ENCODE peak calls at places on chromosome 19, in ten cellular contexts. J is GM23338, E is endodermal cell, A is astrocyte of the spinal cord, L is progenitor cell of endocrine pancreas, I is neural crest cell, G is HFF-Myc, V is type B pancreatic cell, T is foreskin fibroblast, S is fibroblast of mammary gland. Y is an unnamed sample.
A peak's percentile ranks its signal among the peaks of the same experiment; 100 is the strongest.

GRCh38 chr19:16527971-16528521 is 14.2 kb downstream of the CHERP start:
- DNase-seq in J (peak; percentile 53), E (peak; percentile 85), A (no peak), L (no peak), I (peak; percentile 16), G (no peak), V (no peak), T (peak; percentile 36), S (peak; percentile 32), Y (no peak)

GRCh38 chr19:34994643-34995471 is 5.3 kb upstream of the GRAMD1A start:
- DNase-seq in J (no peak), E (peak; percentile 32), A (no peak), L (no peak), I (no peak), G (no peak), V (no peak), T (no peak), S (no peak), Y (no peak)

GRCh38 chr19:4208385-4209094 is 20.8 kb upstream of the EBI3 start:
- DNase-seq in J (peak; percentile 78), E (peak; percentile 78), A (peak; percentile 27), L (no peak), I (no peak), G (no peak), V (no peak), T (peak; percentile 47), S (peak; percentile 37), Y (no peak)

GRCh38 chr19:55500368-55500952 is 12.2 kb downstream of the SSC5D start:
- DNase-seq in J (no peak), E (no peak), A (no peak), L (no peak), I (no peak), G (no peak), V (no peak), T (no peak), S (no peak), Y (no peak)

GRCh38 chr19:42286349-42287016 is 15.4 kb upstream of the PRR19 start:
- DNase-seq in J (no peak), E (peak; percentile 58), A (peak; percentile 48), L (no peak), I (no peak), G (no peak), V (no peak), T (peak; percentile 54), S (peak; percentile 49), Y (no peak)

GRCh38 chr19:11578342-11579142 is 1.1 kb upstream of the ACP5 start:
- DNase-seq in J (peak; percentile 67), E (peak; percentile 75), A (no peak), L (no peak), I (no peak), G (no peak), V (no peak), T (peak; percentile 53), S (no peak), Y (no peak)

GRCh38 chr19:4013886-4014540 is 6.5 kb downstream of the PIAS4 start:
- DNase-seq in J (no peak), E (no peak), A (no peak), L (no peak), I (no peak), G (no peak), V (no peak), T (no peak), S (no peak), Y (no peak)

GRCh38 chr19:3024509-3024869 is 4.6 kb downstream of the TLE2 start:
- DNase-seq in J (no peak), E (no peak), A (no peak), L (no peak), I (no peak), G (no peak), V (no peak), T (no peak), S (no peak), Y (no peak)

GRCh38 chr19:35296644-35297514 is 4.9 kb downstream of the MAG start:
- DNase-seq in J (no peak), E (no peak), A (no peak), L (no peak), I (no peak), G (no peak), V (no peak), T (no peak), S (no peak), Y (no peak)

GRCh38 chr19:7247160-7247559 is 47.1 kb downstream of the INSR start:
- DNase-seq in J (no peak), E (no peak), A (no peak), L (no peak), I (no peak), G (no peak), V (no peak), T (no peak), S (no peak), Y (no peak)

GRCh38 chr19:16297575-16298178 is 26.9 kb upstream of the KLF2 start:
- DNase-seq in J (no peak), E (no peak), A (no peak), L (no peak), I (no peak), G (no peak), V (no peak), T (no peak), S (no peak), Y (no peak)

GRCh38 chr19:2922987-2923386 is 21.8 kb downstream of the ZNF77 start:
- DNase-seq in J (peak; percentile 73), E (peak; percentile 54), A (no peak), L (no peak), I (no peak), G (no peak), V (no peak), T (peak; percentile 41), S (no peak), Y (no peak)

GRCh38 chr19:1855040-1855827 is 7.0 kb upstream of the REXO1 start:
- DNase-seq in J (peak; percentile 97), E (peak; percentile 99), A (peak; percentile 86), L (no peak), I (peak; percentile 58), G (peak; percentile 59), V (no peak), T (peak; percentile 97), S (peak; percentile 65), Y (no peak)

DNA sequence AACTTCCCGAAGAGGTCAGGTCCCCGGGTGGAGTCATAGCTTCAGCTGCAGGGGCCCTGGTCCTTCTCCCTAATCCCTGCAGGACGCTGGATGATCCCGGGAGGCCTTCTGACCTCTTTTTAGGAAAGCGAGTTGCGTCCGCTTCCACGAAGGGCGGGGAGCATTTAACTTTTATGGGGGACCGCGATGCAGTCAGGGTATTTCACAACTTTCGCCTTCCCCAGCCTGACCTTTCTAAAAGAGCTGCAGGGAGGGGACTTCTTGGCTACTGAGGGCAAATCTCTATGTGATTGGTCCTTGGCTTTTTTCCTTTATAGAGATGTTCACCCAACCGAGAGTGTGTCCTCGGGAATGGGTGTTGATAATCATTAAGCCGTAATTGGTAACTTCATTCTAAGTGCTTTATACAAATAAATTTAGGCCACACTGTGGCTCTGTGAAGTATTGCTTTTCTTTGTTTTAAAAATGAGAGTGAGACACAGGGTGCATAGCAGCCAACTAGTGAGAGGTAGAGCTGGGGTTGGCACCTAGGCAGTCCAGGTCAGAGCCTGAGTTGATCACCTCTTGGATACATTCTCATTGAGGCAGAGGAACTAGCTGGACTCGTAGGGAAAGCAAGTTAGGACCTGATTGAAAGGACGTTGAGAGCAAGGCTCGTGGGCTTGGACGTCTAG is 841 bp downstream of the ZNF230 start:
- DNase-seq in J (peak; percentile 33), E (peak; percentile 60), A (peak; percentile 4), L (no peak), I (no peak), G (no peak), V (no peak), T (peak; percentile 61), S (peak; percentile 14), Y (no peak)
- TF ChIP-seq CTCF in J (no peak), E (no peak), A (no peak), L (no peak), I (peak; percentile 26), G (no peak), V (peak; percentile 22), T (no peak), S (no peak), Y (no peak)

GRCh38 chr19:6023936-6024335 is 46.0 kb upstream of the RANBP3 start:
- DNase-seq in J (no peak), E (no peak), A (no peak), L (no peak), I (no peak), G (no peak), V (no peak), T (no peak), S (no peak), Y (no peak)
- TF ChIP-seq CTCF in J (no peak), E (no peak), A (no peak), L (no peak), I (no peak), G (no peak), V (no peak), T (no peak), S (no peak), Y (no peak)

DNA sequence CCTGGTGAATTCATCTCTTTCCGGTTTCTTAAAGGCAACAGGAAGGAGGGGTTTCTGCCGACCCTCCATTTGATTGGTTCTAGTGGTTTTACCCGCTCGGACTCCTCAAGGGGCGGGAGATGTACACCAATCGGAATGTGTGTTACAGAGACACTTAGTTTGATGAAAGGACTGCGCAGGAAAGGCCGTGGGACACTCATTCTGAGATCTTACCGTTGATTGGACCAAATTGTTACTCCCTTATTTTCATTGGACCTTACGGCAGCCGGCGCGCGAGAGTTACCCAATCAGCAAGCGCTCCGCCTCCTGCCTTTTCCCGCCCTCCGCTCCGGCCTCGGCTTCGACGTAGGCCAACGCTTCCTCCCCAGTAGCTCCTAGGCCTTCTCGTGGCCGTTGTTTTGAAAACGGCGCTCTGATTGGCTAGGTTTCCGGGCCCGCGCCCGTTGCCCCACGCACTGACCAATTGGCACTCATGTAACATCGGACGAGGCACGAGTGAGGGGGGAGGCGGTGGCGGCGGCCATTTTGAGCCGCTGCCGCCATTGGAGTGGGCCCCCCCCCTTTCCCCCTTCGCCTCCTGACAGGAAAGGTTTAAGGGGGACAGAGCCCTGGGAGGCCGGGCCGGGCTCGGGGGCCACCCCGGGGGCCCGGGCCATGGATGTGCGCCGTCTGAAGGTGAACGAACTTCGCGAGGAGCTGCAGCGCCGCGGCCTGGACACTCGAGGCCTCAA is at the start of gene HNRNPUL1:
- DNase-seq in J (peak; percentile 100), E (peak; percentile 99), A (peak; percentile 100), L (peak; percentile 98), I (peak; percentile 100), G (peak; percentile 100), V (peak; percentile 99), T (peak; percentile 100), S (peak; percentile 100), Y (peak; percentile 97)
- TF ChIP-seq CTCF in J (peak; percentile 18), E (peak; percentile 58), A (peak; percentile 32), L (peak; percentile 47), I (no peak), G (no peak), V (peak; percentile 48), T (peak; percentile 31), S (no peak), Y (no peak)

DNA sequence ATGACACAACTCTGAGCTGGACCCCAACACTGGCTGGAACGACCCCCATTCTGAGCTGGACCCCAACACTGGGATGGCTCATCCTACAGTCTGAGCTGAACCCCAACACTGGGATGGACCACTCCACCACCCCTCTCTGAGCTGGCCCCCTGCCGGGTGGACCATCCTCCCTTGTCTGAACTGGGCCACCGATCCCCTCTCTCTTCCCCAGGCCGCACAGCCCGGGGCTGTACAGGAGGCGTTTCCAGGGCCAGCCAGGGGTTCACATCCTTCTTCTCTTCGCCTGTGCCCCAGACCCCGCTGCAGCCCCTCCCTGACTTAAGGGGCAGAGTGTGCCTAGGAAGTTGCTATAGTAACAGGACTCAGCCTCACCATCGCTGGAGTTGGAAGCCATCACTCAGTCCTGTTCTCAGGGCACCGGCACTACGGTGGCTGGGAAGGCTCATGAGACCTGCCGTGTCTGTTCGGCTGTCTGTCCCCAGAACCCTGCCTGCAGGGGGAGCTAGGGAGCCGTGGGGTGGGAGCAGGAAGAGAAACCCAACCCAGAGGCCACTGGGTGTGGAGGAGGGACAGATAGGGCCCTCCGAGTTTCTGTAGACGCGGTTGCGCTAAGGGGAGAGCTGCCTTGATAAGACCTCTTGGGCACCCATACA is 3.7 kb downstream of the PRKACA start:
- DNase-seq in J (peak; percentile 57), E (peak; percentile 71), A (no peak), L (no peak), I (peak; percentile 19), G (no peak), V (no peak), T (no peak), S (no peak), Y (no peak)
- TF ChIP-seq CTCF in J (peak; percentile 70), E (peak; percentile 64), A (peak; percentile 27), L (no peak), I (peak; percentile 45), G (peak; percentile 40), V (peak; percentile 60), T (peak; percentile 13), S (peak; percentile 31), Y (no peak)